ENCODE peak calls at places on chromosomes 4 and X, in five cellular contexts. One of them, this sample, is unnamed. For H3K4me1, the result is how much of the 10 kb centered on the place peaks cover.

GRCh38 chrX:71666240-71667223 is 814 bp upstream of the LOC101059915 start:
- DNase-seq in GM23248: no peak
- DNase-seq in CD8-positive, alpha-beta T cell: no peak
- DNase-seq in left ventricle myocardium inferior: no peak
- DNase-seq in heart left ventricle: no peak
- DNase-seq in this sample: no peak

GRCh38 chr4:114807357-114807756 is 208.8 kb downstream of the UGT8 start:
- DNase-seq in GM23248: no peak
- DNase-seq in CD8-positive, alpha-beta T cell: no peak
- DNase-seq in left ventricle myocardium inferior: no peak
- DNase-seq in heart left ventricle: no peak
- DNase-seq in this sample: no peak

GRCh38 chr4:127470290-127470809 is 162.4 kb upstream of the INTU start:
- DNase-seq in GM23248: no peak
- DNase-seq in CD8-positive, alpha-beta T cell: no peak
- DNase-seq in left ventricle myocardium inferior: no peak
- DNase-seq in heart left ventricle: no peak
- DNase-seq in this sample: no peak

GRCh38 chr4:39279416-39279815 is 86.7 kb downstream of the RFC1 start:
- DNase-seq in GM23248: no peak
- DNase-seq in CD8-positive, alpha-beta T cell: no peak
- DNase-seq in left ventricle myocardium inferior: no peak
- DNase-seq in heart left ventricle: no peak
- DNase-seq in this sample: no peak

GRCh38 chrX:1507511-1508463 is 29.2 kb downstream of the P2RY8 start:
- DNase-seq in GM23248: no peak
- DNase-seq in CD8-positive, alpha-beta T cell: no peak
- DNase-seq in left ventricle myocardium inferior: no peak
- DNase-seq in heart left ventricle: no peak
- DNase-seq in this sample: no peak

GRCh38 chr4:92047209-92047877 is 256.4 kb upstream of the GRID2 start:
- DNase-seq in GM23248: no peak
- DNase-seq in CD8-positive, alpha-beta T cell: no peak
- DNase-seq in left ventricle myocardium inferior: no peak
- DNase-seq in heart left ventricle: no peak
- DNase-seq in this sample: no peak

GRCh38 chr4:109149836-109150235 is 152.6 kb downstream of the COL25A1 start:
- DNase-seq in GM23248: no peak
- DNase-seq in CD8-positive, alpha-beta T cell: no peak
- DNase-seq in left ventricle myocardium inferior: no peak
- DNase-seq in heart left ventricle: no peak
- DNase-seq in this sample: no peak

GRCh38 chr4:176708771-176709311 is 83.9 kb downstream of the VEGFC start:
- DNase-seq in GM23248: peak
- DNase-seq in CD8-positive, alpha-beta T cell: no peak
- DNase-seq in left ventricle myocardium inferior: no peak
- DNase-seq in heart left ventricle: no peak
- DNase-seq in this sample: no peak

GRCh38 chr4:110480031-110480549 is 4.1 kb downstream of the ENPEP start:
- DNase-seq in GM23248: peak
- DNase-seq in CD8-positive, alpha-beta T cell: no peak
- DNase-seq in left ventricle myocardium inferior: no peak
- DNase-seq in heart left ventricle: peak
- DNase-seq in this sample: no peak

DNA sequence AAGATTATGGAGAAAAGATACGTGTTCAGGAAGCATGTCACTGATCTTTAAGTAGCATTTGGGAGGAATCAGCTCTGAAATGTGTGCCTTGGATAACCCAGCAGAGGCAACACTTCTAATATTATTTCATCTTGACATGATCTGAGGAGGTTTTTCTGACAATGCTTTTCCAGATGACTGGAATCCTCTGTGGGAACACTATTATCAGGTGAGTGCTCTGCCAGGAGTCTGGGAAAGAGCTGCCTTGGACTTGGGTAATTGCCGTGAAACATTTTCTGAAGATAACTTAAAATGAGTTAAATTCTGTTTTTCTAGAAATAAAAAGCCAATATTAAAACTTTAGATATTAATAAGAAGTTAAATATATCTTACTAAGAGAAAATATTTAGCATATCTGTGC is 78.2 kb upstream of the QRFPR start:
- DNase-seq in GM23248: no peak
- DNase-seq in CD8-positive, alpha-beta T cell: no peak
- DNase-seq in left ventricle myocardium inferior: no peak
- DNase-seq in heart left ventricle: no peak
- DNase-seq in this sample: no peak
- H3K27ac ChIP-seq in GM23248: no peak
- H3K27ac ChIP-seq in CD8-positive, alpha-beta T cell: no peak
- H3K27ac ChIP-seq in left ventricle myocardium inferior: no peak
- H3K27ac ChIP-seq in heart left ventricle: no peak
- H3K27ac ChIP-seq in this sample: no peak

GRCh38 chr4:140267576-140267975 is 105.9 kb upstream of the SCOC start:
- DNase-seq in GM23248: no peak
- DNase-seq in CD8-positive, alpha-beta T cell: no peak
- DNase-seq in left ventricle myocardium inferior: no peak
- DNase-seq in heart left ventricle: no peak
- DNase-seq in this sample: no peak
- H3K4me1 ChIP-seq in GM23248: under half
- H3K4me1 ChIP-seq in CD8-positive, alpha-beta T cell: under half
- H3K4me1 ChIP-seq in left ventricle myocardium inferior: under half
- H3K4me1 ChIP-seq in heart left ventricle: under half
- H3K4me1 ChIP-seq in this sample: under half

GRCh38 chrX:73214366-73215094 is at the start of gene NAP1L2:
- DNase-seq in GM23248: peak
- DNase-seq in CD8-positive, alpha-beta T cell: peak
- DNase-seq in left ventricle myocardium inferior: peak
- DNase-seq in heart left ventricle: peak
- DNase-seq in this sample: peak
- H3K27ac ChIP-seq in GM23248: no peak
- H3K27ac ChIP-seq in CD8-positive, alpha-beta T cell: peak
- H3K27ac ChIP-seq in left ventricle myocardium inferior: peak
- H3K27ac ChIP-seq in heart left ventricle: peak
- H3K27ac ChIP-seq in this sample: no peak

GRCh38 chrX:136759968-136760367 is 20.8 kb downstream of the ARHGEF6 start:
- DNase-seq in GM23248: no peak
- DNase-seq in CD8-positive, alpha-beta T cell: no peak
- DNase-seq in left ventricle myocardium inferior: no peak
- DNase-seq in heart left ventricle: no peak
- DNase-seq in this sample: no peak
- H3K4me1 ChIP-seq in GM23248: under half
- H3K4me1 ChIP-seq in CD8-positive, alpha-beta T cell: under half
- H3K4me1 ChIP-seq in left ventricle myocardium inferior: under half
- H3K4me1 ChIP-seq in heart left ventricle: under half
- H3K4me1 ChIP-seq in this sample: under half

DNA sequence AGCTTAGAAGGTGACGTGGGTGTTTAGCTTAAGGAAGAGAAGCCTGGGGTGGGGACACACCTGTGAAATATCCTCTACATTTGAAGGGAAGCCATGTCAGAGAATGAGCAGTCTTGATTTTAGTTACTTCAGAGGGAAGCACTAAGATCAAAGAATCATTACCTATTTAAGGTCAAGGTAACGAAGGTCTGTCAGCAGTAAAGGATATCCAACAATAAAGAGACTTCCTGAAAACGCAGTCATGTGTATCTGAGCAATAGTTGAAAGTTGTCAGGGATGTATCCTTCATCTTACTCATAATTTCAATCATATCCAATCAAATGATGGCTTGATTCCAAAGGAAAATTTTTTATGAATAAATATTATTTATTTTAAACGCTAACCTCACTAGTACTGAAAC is 33.5 kb downstream of the IGFBP7 start:
- DNase-seq in GM23248: no peak
- DNase-seq in CD8-positive, alpha-beta T cell: no peak
- DNase-seq in left ventricle myocardium inferior: no peak
- DNase-seq in heart left ventricle: no peak
- DNase-seq in this sample: no peak
- H3K27ac ChIP-seq in GM23248: no peak
- H3K27ac ChIP-seq in CD8-positive, alpha-beta T cell: no peak
- H3K27ac ChIP-seq in left ventricle myocardium inferior: peak
- H3K27ac ChIP-seq in heart left ventricle: peak
- H3K27ac ChIP-seq in this sample: no peak

GRCh38 chrX:136456133-136456532 is 31.6 kb upstream of the BRS3 start:
- DNase-seq in GM23248: no peak
- DNase-seq in CD8-positive, alpha-beta T cell: no peak
- DNase-seq in left ventricle myocardium inferior: no peak
- DNase-seq in heart left ventricle: no peak
- DNase-seq in this sample: no peak
- H3K4me1 ChIP-seq in GM23248: under half
- H3K4me1 ChIP-seq in CD8-positive, alpha-beta T cell: under half
- H3K4me1 ChIP-seq in left ventricle myocardium inferior: under half
- H3K4me1 ChIP-seq in heart left ventricle: under half
- H3K4me1 ChIP-seq in this sample: under half

DNA sequence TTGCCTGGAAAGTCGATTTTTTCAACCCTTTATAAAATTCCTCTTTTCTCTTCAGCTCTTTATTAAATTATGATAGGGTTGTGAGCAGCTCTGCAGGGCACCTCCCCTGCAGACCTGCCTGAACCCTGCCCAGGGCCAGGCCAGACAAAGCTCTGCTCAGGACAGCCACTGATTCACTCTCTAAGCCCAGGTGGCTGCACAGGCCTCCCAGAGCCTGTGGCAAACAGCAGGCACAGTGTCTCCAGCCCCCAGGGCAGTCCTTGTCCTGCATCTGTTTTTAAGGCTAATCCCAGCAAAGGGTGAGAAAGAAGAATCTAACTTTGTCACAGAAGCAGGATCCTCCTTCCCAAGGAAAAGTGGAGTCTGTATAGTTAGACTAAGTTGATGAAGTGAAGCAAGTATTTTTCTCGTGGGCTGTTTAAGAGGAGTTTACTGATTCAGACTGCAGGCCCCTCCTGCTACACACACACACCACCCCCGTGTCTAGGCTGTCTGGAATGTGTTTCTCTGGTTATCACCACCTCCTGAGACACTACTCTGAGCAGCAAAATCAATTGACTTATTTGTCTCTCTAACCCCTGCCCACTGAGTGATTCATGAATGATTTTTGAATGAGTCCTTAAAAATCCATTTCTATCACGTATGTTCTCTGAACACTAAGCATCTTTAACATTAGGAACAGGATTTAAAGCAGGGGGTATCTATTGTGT is 101.7 kb downstream of the CHIC2 start:
- DNase-seq in GM23248: peak
- DNase-seq in CD8-positive, alpha-beta T cell: no peak
- DNase-seq in left ventricle myocardium inferior: no peak
- DNase-seq in heart left ventricle: no peak
- DNase-seq in this sample: no peak
- H3K27ac ChIP-seq in GM23248: peak
- H3K27ac ChIP-seq in CD8-positive, alpha-beta T cell: no peak
- H3K27ac ChIP-seq in left ventricle myocardium inferior: no peak
- H3K27ac ChIP-seq in heart left ventricle: no peak
- H3K27ac ChIP-seq in this sample: no peak

GRCh38 chr4:121696641-121697461 is at the start of gene ANXA5:
- DNase-seq in GM23248: peak
- DNase-seq in CD8-positive, alpha-beta T cell: peak
- DNase-seq in left ventricle myocardium inferior: peak
- DNase-seq in heart left ventricle: peak
- DNase-seq in this sample: peak
- H3K4me1 ChIP-seq in GM23248: under half
- H3K4me1 ChIP-seq in CD8-positive, alpha-beta T cell: under half
- H3K4me1 ChIP-seq in left ventricle myocardium inferior: half or more
- H3K4me1 ChIP-seq in heart left ventricle: under half
- H3K4me1 ChIP-seq in this sample: under half